ENCODE peak calls at places on chromosomes 16 and 17, in seven cellular contexts. L is mucosa of gallbladder; R is ovary; Q is AML-193; U is stimulated activated CD4-positive, alpha-beta T cell treated with anti-CD3 and anti-CD28 coated beads, Interleukin-2, amount 100 ng/mL, for 48 hours; H is fibroblast of the conjunctiva; P is adrenal gland. Y is an unnamed sample.
A peak's percentile ranks its signal among the peaks of the same experiment; 100 is the strongest.

GRCh38 chr16:88047462-88047861 is 96.2 kb downstream of the BANP start:
- DNase-seq in P (no peak), Q (no peak), R (no peak), H (no peak), L (no peak), U (no peak), Y (no peak)

GRCh38 chr16:22789281-22789945 is 24.5 kb upstream of the HS3ST2 start:
- DNase-seq in R (no peak), L (no peak), H (no peak), U (no peak), P (no peak), Q (no peak), Y (no peak)

GRCh38 chr16:6335072-6335471 is 997.6 kb upstream of the RBFOX1 start:
- DNase-seq in R (no peak), P (no peak), Q (no peak), U (peak; percentile 1), L (no peak), H (no peak), Y (no peak)

GRCh38 chr17:21345236-21345635 is 30.9 kb upstream of the KCNJ12 start:
- DNase-seq in R (no peak), Q (no peak), H (no peak), P (peak; percentile 70), U (no peak), L (no peak), Y (no peak)

GRCh38 chr16:66853261-66854139 is 9.3 kb downstream of the CA7 start:
- DNase-seq in P (no peak), H (no peak), U (no peak), L (no peak), Q (no peak), R (no peak), Y (no peak)

GRCh38 chr17:4490109-4490591 is 8.5 kb upstream of the SPNS2 start:
- DNase-seq in L (no peak), U (no peak), P (no peak), H (no peak), R (no peak), Q (no peak), Y (no peak)

GRCh38 chr16:4131621-4132020 is 15.4 kb upstream of the ADCY9 start:
- DNase-seq in H (no peak), P (no peak), U (no peak), L (no peak), Q (no peak), R (no peak), Y (no peak)

GRCh38 chr16:81567987-81568748 is 123.6 kb downstream of the CMIP start:
- DNase-seq in U (peak; percentile 57), Q (no peak), P (peak; percentile 94), H (peak; percentile 26), R (peak; percentile 46), L (peak; percentile 75), Y (no peak)

GRCh38 chr16:85537331-85537788 is 75.8 kb upstream of the GSE1 start:
- DNase-seq in H (no peak), Q (no peak), R (no peak), U (no peak), P (no peak), L (no peak), Y (no peak)

GRCh38 chr16:86628614-86629013 is 50.3 kb downstream of the FOXL1 start:
- DNase-seq in U (no peak), L (no peak), H (no peak), Q (no peak), P (no peak), R (no peak), Y (no peak)

GRCh38 chr16:85988723-85989313 is 89.9 kb downstream of the IRF8 start:
- DNase-seq in R (no peak), U (peak; percentile 38), Q (no peak), L (no peak), P (no peak), H (no peak), Y (no peak)

GRCh38 chr17:37050905-37051304 is 102.2 kb downstream of the AATF start:
- DNase-seq in L (no peak), Q (no peak), U (no peak), P (no peak), H (no peak), R (no peak), Y (no peak)

GRCh38 chr16:49881890-49882289 is 26.0 kb upstream of the ZNF423 start:
- DNase-seq in R (no peak), U (no peak), L (no peak), H (no peak), P (no peak), Q (no peak), Y (no peak)

GRCh38 chr17:72725432-72726068 is 366.9 kb downstream of the SLC39A11 start:
- DNase-seq in P (peak; percentile 75), R (peak; percentile 34), L (peak; percentile 59), H (peak; percentile 35), U (peak; percentile 47), Q (peak; percentile 37), Y (peak; percentile 31)

GRCh38 chr17:35390663-35391062 is 17.2 kb upstream of the SLFN11 start:
- DNase-seq in P (no peak), L (no peak), H (no peak), U (no peak), Q (peak; percentile 92), R (no peak), Y (no peak)

GRCh38 chr17:19768046-19768782 is 20.1 kb upstream of the ALDH3A1 start:
- DNase-seq in Q (no peak), P (peak; percentile 52), R (no peak), U (no peak), H (no peak), L (no peak), Y (no peak)

GRCh38 chr16:84288902-84289301 is 5.8 kb upstream of the WFDC1 start:
- DNase-seq in L (no peak), Q (no peak), U (no peak), P (no peak), H (no peak), R (no peak), Y (no peak)

GRCh38 chr17:12990041-12990808 is 27.6 kb downstream of the ELAC2 start:
- DNase-seq in H (no peak), R (no peak), L (no peak), U (no peak), Q (no peak), P (no peak), Y (no peak)

GRCh38 chr16:89099905-89100304 is 6.3 kb downstream of the ACSF3 start:
- DNase-seq in P (no peak), L (peak; percentile 50), R (no peak), Q (no peak), H (no peak), U (no peak), Y (no peak)

GRCh38 chr17:31392002-31392855 is 754 bp downstream of the RAB11FIP4 start:
- DNase-seq in L (no peak), H (no peak), P (peak; percentile 66), Q (no peak), U (no peak), R (no peak), Y (no peak)

GRCh38 chr17:60524463-60525346 is 1.3 kb downstream of the APPBP2 start:
- DNase-seq in P (no peak), R (no peak), H (no peak), Q (no peak), U (no peak), L (no peak), Y (no peak)

GRCh38 chr16:82178352-82178751 is 8.3 kb upstream of the MPHOSPH6 start:
- DNase-seq in H (no peak), P (no peak), R (no peak), U (no peak), L (no peak), Q (no peak), Y (no peak)

GRCh38 chr16:3662601-3663000 is 8.1 kb downstream of the DNASE1 start:
- DNase-seq in L (no peak), P (no peak), Q (no peak), U (no peak), R (peak; percentile 16), H (no peak), Y (no peak)

GRCh38 chr17:7220593-7221280 is 999 bp downstream of the ACADVL start:
- DNase-seq in U (peak; percentile 61), L (peak; percentile 58), Q (peak; percentile 22), P (peak; percentile 90), R (peak; percentile 67), H (peak; percentile 46), Y (no peak)

GRCh38 chr16:81836279-81837054 is 57.4 kb downstream of the PLCG2 start:
- DNase-seq in Q (no peak), U (no peak), H (no peak), R (no peak), L (no peak), P (no peak), Y (no peak)

GRCh38 chr16:3915438-3916250 is 35.1 kb upstream of the CREBBP start:
- DNase-seq in U (no peak), P (no peak), Q (no peak), H (no peak), L (no peak), R (no peak), Y (no peak)

GRCh38 chr17:32518856-32519768 is 32.3 kb downstream of the CDK5R1 start:
- DNase-seq in U (no peak), P (peak; percentile 71), H (no peak), R (peak; percentile 47), Q (no peak), L (no peak), Y (no peak)

GRCh38 chr17:79243996-79244395 is 169.4 kb downstream of the ENGASE start:
- DNase-seq in H (no peak), L (no peak), P (no peak), Q (no peak), R (no peak), U (no peak), Y (no peak)

GRCh38 chr17:62565817-62566216 is 61.7 kb upstream of the MRC2 start:
- DNase-seq in P (no peak), R (no peak), Q (no peak), L (no peak), U (no peak), H (no peak), Y (no peak)

GRCh38 chr17:45283711-45284110 is 21.8 kb upstream of the SPATA32 start:
- DNase-seq in U (no peak), L (no peak), H (no peak), R (no peak), P (no peak), Q (no peak), Y (no peak)

GRCh38 chr17:68346448-68346847 is 55.2 kb downstream of the ARSG start:
- DNase-seq in L (peak; percentile 23), H (no peak), Q (peak; percentile 98), U (peak; percentile 67), R (no peak), P (peak; percentile 54), Y (no peak)

Y was measured in smooth muscle cell of the brain vasculature.